ENCODE peak calls at places on chromosomes 1 and 21, in four cellular contexts. A, Z, D and G are unnamed samples.

GRCh38 chr1:10161121-10161520 is 49.2 kb upstream of the KIF1B start:
- DNase-seq in A (no peak), Z (no peak), D (no peak), G (no peak)

GRCh38 chr1:48543854-48544253 is 71.8 kb upstream of the SPATA6 start:
- DNase-seq in A (no peak), Z (no peak), D (no peak), G (no peak)

GRCh38 chr1:205475855-205476254 is 20.0 kb upstream of the BLACAT1 start:
- DNase-seq in A (no peak), Z (no peak), D (no peak), G (no peak)

GRCh38 chr1:8687053-8687452 is 130.4 kb downstream of the RERE start:
- DNase-seq in A (no peak), Z (no peak), D (no peak), G (peak)

GRCh38 chr21:15850645-15851044 is 120.9 kb downstream of the USP25 start:
- DNase-seq in A (peak), Z (peak), D (no peak), G (peak)

GRCh38 chr1:218377143-218377660 is 32.1 kb downstream of the TGFB2 start:
- DNase-seq in A (peak), Z (peak), D (no peak), G (peak)

GRCh38 chr1:193513032-193513431 is 326.6 kb upstream of the B3GALT2 start:
- DNase-seq in A (no peak), Z (no peak), D (no peak), G (no peak)

GRCh38 chr1:239493736-239494285 is 107.4 kb downstream of the CHRM3 start:
- DNase-seq in A (no peak), Z (no peak), D (no peak), G (no peak)

GRCh38 chr1:60428161-60428560 is 354.6 kb upstream of the C1orf87 start:
- DNase-seq in A (peak), Z (no peak), D (peak), G (peak)

GRCh38 chr1:84386716-84387479 is 11.4 kb upstream of the DNASE2B start:
- DNase-seq in A (peak), Z (no peak), D (no peak), G (no peak)

GRCh38 chr21:34737115-34737514 is 68.3 kb downstream of the CLIC6 start:
- DNase-seq in A (no peak), Z (peak), D (peak), G (no peak)

GRCh38 chr1:24793762-24794161 is 48.5 kb downstream of the CLIC4 start:
- DNase-seq in A (peak), Z (peak), D (no peak), G (peak)

GRCh38 chr1:218426343-218426657 is 81.2 kb downstream of the TGFB2 start:
- DNase-seq in A (peak), Z (peak), D (no peak), G (peak)

GRCh38 chr1:224641030-224641429 is 24.9 kb downstream of the CNIH3 start:
- DNase-seq in A (no peak), Z (no peak), D (no peak), G (no peak)

GRCh38 chr1:37474697-37475379 is 458 bp downstream of the ZC3H12A start:
- DNase-seq in A (peak), Z (peak), D (no peak), G (no peak)

GRCh38 chr21:25944082-25944481 is 209.3 kb downstream of the GABPA start:
- DNase-seq in A (no peak), Z (no peak), D (no peak), G (no peak)

GRCh38 chr1:17244826-17245740 is 3.8 kb upstream of the PADI3 start:
- DNase-seq in A (no peak), Z (no peak), D (no peak), G (no peak)

GRCh38 chr1:26029054-26029863 is 7.7 kb downstream of the EXTL1 start:
- DNase-seq in A (no peak), Z (no peak), D (no peak), G (no peak)

GRCh38 chr21:34020005-34020847 is 53.2 kb upstream of the MRPS6 start:
- DNase-seq in A (no peak), Z (peak), D (no peak), G (no peak)

GRCh38 chr1:34066921-34067603 is 98.0 kb downstream of the CSMD2 start:
- DNase-seq in A (peak), Z (peak), D (no peak), G (no peak)

GRCh38 chr1:52899445-52899894 is 22.1 kb downstream of the ECHDC2 start:
- DNase-seq in A (no peak), Z (no peak), D (no peak), G (no peak)

GRCh38 chr1:36849956-36850355 is 184.4 kb downstream of the GRIK3 start:
- DNase-seq in A (no peak), Z (no peak), D (no peak), G (no peak)

DNA sequence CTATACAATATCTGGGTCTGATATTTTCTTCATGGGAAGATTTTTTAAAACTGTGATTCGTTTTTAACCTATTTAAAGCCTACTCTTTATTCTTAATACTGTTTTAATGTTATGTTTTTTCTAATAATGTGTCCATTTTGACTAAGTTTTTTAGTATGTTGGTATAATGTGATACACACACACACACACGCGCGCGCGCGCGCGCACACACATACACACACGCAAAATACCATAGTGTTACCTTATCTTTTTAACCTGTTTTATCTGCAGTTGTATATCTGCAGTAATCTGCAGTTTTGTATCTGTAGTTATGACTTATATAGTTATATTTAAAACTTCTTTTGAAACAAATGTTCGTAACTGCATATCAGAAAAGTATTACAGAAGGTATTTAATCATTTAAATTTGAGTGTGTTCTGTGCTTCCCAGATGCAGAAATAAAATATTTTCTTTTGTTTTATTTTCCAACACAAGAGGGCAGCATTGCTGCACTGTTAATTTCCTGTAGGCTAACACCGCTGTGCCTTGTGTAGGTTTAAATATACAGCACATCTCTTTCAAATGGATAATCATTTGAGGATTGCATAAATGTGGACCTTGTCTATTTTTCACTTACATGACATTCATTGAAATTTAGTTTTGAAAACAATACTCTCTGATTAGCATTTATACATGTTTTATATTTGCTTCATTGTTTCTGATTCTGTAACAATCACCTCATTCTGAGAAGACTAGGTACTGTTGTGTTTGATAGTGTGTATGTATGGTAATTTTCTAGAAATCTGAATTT is 166.1 kb downstream of the PDE4B start:
- DNase-seq in A (peak), Z (peak), D (no peak), G (peak)
- TF ChIP-seq CTCF in A (peak), Z (peak), D (peak), G (peak)

DNA sequence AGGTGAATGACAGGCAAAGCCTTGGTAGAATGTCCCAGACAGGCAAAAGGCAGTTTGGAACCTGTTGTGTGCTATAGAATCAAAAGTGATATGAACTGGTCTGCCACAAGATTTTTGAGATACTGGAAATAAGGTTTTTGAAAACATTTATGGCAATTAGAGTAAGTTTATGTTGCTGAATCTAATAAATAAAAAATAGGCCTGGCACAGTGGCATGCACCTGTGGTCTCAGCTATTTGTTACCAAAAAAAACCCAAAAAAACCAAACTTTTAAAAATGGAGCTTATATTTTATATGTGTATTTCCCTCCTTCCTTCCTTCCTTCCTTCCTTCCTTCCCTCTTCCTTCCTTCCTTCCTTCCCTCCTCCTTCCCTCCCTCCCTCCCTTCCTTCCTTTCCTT is 76.4 kb upstream of the ARTN start:
- DNase-seq in A (no peak), Z (no peak), D (no peak), G (no peak)
- H3K4me3 ChIP-seq in A (no peak), Z (no peak), D (no peak), G (no peak)

GRCh38 chr1:154208677-154209390 is 2.7 kb upstream of the CFAP141 start:
- DNase-seq in A (no peak), Z (no peak), D (no peak), G (no peak)

GRCh38 chr1:154218545-154218944 is 2.2 kb upstream of the UBAP2L start:
- DNase-seq in A (no peak), Z (no peak), D (no peak), G (no peak)

GRCh38 chr1:154212083-154212482 is 6.0 kb upstream of the CFAP141 start:
- DNase-seq in A (no peak), Z (no peak), D (no peak), G (no peak)

GRCh38 chr1:154213274-154213673 is 7.1 kb upstream of the CFAP141 start:
- DNase-seq in A (peak), Z (no peak), D (no peak), G (peak)
- TF ChIP-seq CTCF in A (no peak), Z (no peak), D (no peak), G (no peak)

GRCh38 chr1:199101139-199101538 is 462.3 kb downstream of the PTPRC start:
- DNase-seq in A (no peak), Z (no peak), D (no peak), G (no peak)
- H3K4me3 ChIP-seq in A (no peak), Z (no peak), D (no peak), G (no peak)

DNA sequence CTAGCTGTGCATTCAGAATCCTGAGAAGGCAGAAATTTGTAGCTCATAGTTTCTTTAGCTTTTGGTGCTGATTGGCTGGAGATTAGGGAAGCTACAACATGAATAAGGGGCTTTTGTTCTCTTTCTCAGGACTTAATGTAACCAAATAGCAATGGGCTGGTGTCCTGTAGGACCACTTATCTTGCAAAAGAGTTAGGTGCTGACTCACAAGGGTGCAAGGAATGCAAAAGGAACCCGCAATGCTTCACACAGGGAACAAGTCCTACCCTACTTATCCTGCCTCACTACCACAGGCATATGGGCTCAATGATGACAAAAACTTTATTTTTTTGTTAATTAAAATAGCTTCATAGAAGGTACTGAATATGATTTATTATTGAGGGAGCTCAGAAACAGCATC is 541.5 kb downstream of the AMY1C start:
- DNase-seq in A (no peak), Z (no peak), D (no peak), G (no peak)
- TF ChIP-seq CTCF in A (no peak), Z (no peak), D (no peak), G (no peak)

DNA sequence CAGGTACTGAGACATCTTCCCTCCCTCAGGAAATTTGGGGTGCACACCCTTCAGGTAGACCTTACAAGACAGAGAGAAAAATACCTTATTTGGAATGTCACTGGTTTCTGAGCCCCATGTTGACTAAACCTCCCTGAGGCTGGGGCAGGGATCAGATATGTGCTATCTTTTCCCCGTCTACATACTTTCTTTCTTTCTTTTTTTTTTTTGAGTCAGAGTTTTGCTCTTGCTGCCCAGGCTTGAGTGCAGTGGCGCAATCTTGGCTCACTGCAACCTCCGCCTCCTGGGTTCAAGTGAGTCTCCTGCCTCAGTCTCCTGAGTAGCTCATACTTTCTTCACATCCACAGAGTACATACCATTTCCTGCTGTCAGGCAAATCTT is 1.6 kb downstream of the CYB5R1 start:
- DNase-seq in A (no peak), Z (no peak), D (no peak), G (no peak)
- H3K4me3 ChIP-seq in A (no peak), Z (no peak), D (no peak), G (no peak)